ENCODE peak calls at places on chromosomes 12 and 14, in six cellular contexts. V, L, O, I, Z and P are unnamed samples.

GRCh38 chr12:40749863-40750262 is 57.6 kb downstream of the CNTN1 start:
- DNase-seq in V (no peak), O (no peak), L (no peak), I (no peak), Z (no peak), P (no peak)

GRCh38 chr14:74649673-74650072 is 37.6 kb upstream of the LTBP2 start:
- DNase-seq in V (no peak), O (no peak), L (no peak), I (no peak), Z (no peak), P (no peak)

GRCh38 chr12:107584523-107584922 is 101.1 kb upstream of the PWP1 start:
- DNase-seq in V (no peak), O (no peak), I (no peak), Z (no peak), L (no peak), P (no peak)

GRCh38 chr14:49971156-49972141 is 78.6 kb downstream of the ARF6 start:
- DNase-seq in O (no peak), I (peak), L (peak), Z (no peak), V (no peak), P (peak)

GRCh38 chr12:89016970-89017778 is 335.1 kb downstream of the DUSP6 start:
- DNase-seq in Z (peak), L (peak), V (no peak), O (peak), I (no peak), P (peak)

GRCh38 chr14:105852378-105853088 is 326.1 kb downstream of the TMEM121 start:
- DNase-seq in O (no peak), Z (no peak), L (no peak), V (no peak), I (no peak), P (no peak)

GRCh38 chr14:83548061-83548839 is 1981.7 kb upstream of the FLRT2 start:
- DNase-seq in L (no peak), O (peak), Z (no peak), I (no peak), V (no peak), P (no peak)

GRCh38 chr14:54567224-54567633 is 301 bp downstream of the SAMD4A start:
- DNase-seq in L (no peak), O (no peak), V (no peak), I (peak), Z (peak), P (no peak)

GRCh38 chr14:22026527-22026926 is 352.9 kb upstream of the OR4E1 start:
- DNase-seq in Z (no peak), L (no peak), O (no peak), I (no peak), V (no peak), P (no peak)

GRCh38 chr14:64117671-64118402 is 176.3 kb downstream of the ESR2 start:
- DNase-seq in V (peak), L (no peak), I (no peak), O (peak), Z (peak), P (no peak)

GRCh38 chr12:120961604-120962486 is 16.5 kb upstream of the HNF1A start:
- DNase-seq in L (no peak), V (no peak), Z (peak), O (no peak), I (no peak), P (no peak)

GRCh38 chr12:3241621-3242020 is 164.4 kb downstream of the TSPAN9 start:
- DNase-seq in O (no peak), I (no peak), V (peak), Z (no peak), L (no peak), P (no peak)

DNA sequence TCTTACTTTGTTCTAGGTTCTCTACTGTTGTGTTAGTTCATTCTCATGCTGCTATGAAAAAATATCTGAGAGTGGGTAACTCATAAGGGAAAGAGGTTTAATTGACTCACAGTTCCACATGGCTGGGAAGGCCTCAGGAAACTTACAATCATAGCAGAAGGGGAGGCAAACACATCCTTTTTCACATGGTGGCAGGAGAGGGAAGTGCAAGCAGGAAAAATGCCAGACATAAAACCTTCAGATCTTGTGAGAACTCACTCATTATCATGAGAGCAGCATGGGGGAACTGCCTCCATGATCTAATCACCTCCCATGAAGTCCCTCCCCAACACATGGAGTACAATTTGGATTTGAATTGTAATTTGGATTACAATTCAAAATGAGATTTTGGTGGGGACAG is 69.6 kb downstream of the MGST1 start:
- DNase-seq in L (no peak), O (no peak), Z (no peak), V (no peak), I (no peak), P (no peak)
- TF ChIP-seq CTCF in L (no peak), O (no peak), Z (no peak), V (no peak), I (no peak), P (no peak)

DNA sequence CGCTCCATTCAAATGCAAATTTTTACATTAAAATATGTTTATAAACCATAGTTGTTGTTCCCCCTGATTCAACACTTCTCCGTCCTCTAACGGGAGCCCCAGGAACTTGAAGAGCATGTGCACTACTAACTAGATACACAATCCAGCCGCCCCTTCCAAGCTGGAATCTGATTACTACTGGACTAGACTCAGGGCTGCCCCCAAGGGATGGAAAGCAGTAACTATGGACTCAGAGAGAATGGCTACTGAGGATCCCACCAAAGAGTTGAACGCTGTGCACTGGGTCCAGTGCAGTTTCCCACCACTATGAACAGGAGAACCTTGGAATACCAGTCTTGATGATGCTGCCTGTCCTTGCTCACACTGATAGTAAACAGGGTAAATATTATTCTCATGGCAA is 48.6 kb upstream of the PCNX1 start:
- DNase-seq in I (no peak), Z (no peak), V (no peak), O (no peak), L (no peak), P (no peak)
- TF ChIP-seq CTCF in I (no peak), Z (no peak), V (no peak), O (no peak), L (no peak), P (no peak)

GRCh38 chr12:10366875-10367274 is 23.0 kb downstream of the KLRK1 start:
- DNase-seq in L (no peak), V (no peak), O (peak), Z (peak), I (no peak), P (no peak)
- TF ChIP-seq CTCF in L (peak), V (no peak), O (peak), Z (peak), I (peak), P (no peak)

DNA sequence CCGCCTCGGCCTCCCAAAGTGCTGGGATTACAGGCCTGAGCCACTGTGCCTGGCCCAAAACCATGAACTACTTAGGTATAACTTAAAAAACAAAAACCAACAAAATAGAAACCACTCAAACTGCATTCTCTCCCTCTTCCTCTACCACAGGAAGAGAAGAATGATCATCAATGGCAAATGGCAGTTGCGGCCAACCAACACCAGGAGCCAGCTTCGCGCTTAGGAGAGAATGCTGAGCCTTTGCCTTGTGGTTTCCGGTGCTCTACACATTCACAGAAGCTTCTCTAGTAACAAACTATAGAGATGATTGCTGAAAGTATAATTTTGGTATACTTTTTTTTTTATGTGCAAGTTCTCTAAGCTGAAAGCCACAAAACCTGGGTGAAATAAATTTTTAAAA is 17.1 kb downstream of the CATSPERB start:
- DNase-seq in V (no peak), L (peak), O (no peak), I (peak), Z (no peak), P (no peak)
- TF ChIP-seq CTCF in V (no peak), L (no peak), O (no peak), I (peak), Z (no peak), P (no peak)

GRCh38 chr14:100696017-100696416 is 30.7 kb upstream of the DLK1 start:
- DNase-seq in O (no peak), V (no peak), I (no peak), L (no peak), Z (no peak), P (no peak)

GRCh38 chr14:100695423-100695738 is 31.3 kb upstream of the DLK1 start:
- DNase-seq in O (no peak), L (no peak), Z (no peak), I (no peak), V (no peak), P (no peak)

GRCh38 chr14:100698719-100699448 is 27.8 kb upstream of the DLK1 start:
- DNase-seq in I (no peak), O (no peak), V (no peak), Z (no peak), L (no peak), P (no peak)

GRCh38 chr14:100696590-100696989 is 30.1 kb upstream of the DLK1 start:
- DNase-seq in O (no peak), Z (no peak), I (no peak), L (no peak), V (no peak), P (no peak)

DNA sequence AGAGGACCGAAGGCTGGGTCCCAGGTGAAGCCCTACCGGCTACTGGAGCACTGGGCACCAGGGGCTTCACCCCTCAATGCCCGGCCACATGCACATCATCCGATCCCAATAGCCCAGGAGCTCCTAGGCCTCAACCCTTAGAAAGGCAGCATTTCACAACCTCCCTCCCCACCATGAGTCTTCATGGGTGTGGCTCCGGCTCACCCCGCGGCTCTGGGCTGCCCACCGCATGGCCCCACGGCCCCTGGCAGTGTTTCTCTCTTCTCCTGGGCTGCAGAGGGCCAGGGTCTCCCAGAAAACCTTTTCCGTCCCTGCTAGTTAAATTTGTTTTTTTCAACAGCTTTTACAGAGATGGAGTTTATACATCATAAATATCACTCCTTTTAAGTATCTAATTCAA is 28.6 kb upstream of the DLK1 start:
- DNase-seq in V (no peak), I (no peak), L (no peak), O (no peak), Z (no peak), P (no peak)
- TF ChIP-seq CTCF in V (no peak), I (no peak), L (no peak), O (no peak), Z (no peak), P (no peak)